ENCODE peak calls at places on chromosomes 6 and 20, in ten cellular contexts. Z is OCI-LY7, A is GM13976, C is HFF-Myc, K is dorsolateral prefrontal cortex, F is endothelial cell of umbilical vein, E is fibroblast of mammary gland, T is tibial nerve, I is esophagus muscularis mucosa, N is AG10803. R is an unnamed sample.

GRCh38 chr6:158020272-158020711 is 38.6 kb downstream of the SYNJ2 start:
- DNase-seq in N (no peak), A (no peak), Z (no peak), T (no peak), E (no peak), K (no peak), C (no peak), F (no peak), I (no peak), R (no peak)

GRCh38 chr6:151306269-151306783 is 66.6 kb downstream of the AKAP12 start:
- DNase-seq in K (no peak), C (no peak), N (no peak), F (no peak), I (no peak), A (no peak), T (no peak), E (no peak), Z (no peak), R (no peak)

GRCh38 chr6:30219244-30219643 is 6.0 kb upstream of the TRIM26 start:
- DNase-seq in Z (peak; percentile 85), E (peak; percentile 54), T (no peak), K (peak; percentile 24), N (peak; percentile 52), C (no peak), F (peak; percentile 67), I (no peak), A (peak; percentile 71), R (peak; percentile 68)

GRCh38 chr20:6921717-6922386 is 154.4 kb downstream of the BMP2 start:
- DNase-seq in Z (no peak), T (no peak), F (no peak), C (no peak), K (no peak), N (no peak), E (no peak), A (no peak), I (peak; percentile 12), R (no peak)

GRCh38 chr6:3751019-3751729 is at the start of gene PXDC1:
- DNase-seq in F (peak; percentile 28), I (no peak), N (no peak), A (peak; percentile 52), T (no peak), E (no peak), C (no peak), Z (no peak), K (no peak), R (peak; percentile 52)

GRCh38 chr20:10201321-10201870 is 17.2 kb upstream of the SNAP25 start:
- DNase-seq in K (no peak), T (no peak), Z (no peak), C (no peak), A (no peak), N (no peak), E (peak; percentile 50), I (no peak), F (no peak), R (no peak)

GRCh38 chr20:35742741-35743523 is 872 bp upstream of the RBM39 start:
- DNase-seq in K (no peak), F (peak; percentile 57), N (no peak), Z (peak; percentile 87), E (peak; percentile 32), T (no peak), C (no peak), A (peak; percentile 58), I (no peak), R (peak; percentile 42)

GRCh38 chr20:41003143-41003932 is 25.3 kb upstream of the TOP1 start:
- DNase-seq in I (no peak), E (peak; percentile 99), A (peak; percentile 49), T (peak; percentile 62), N (peak; percentile 96), C (peak; percentile 97), F (peak; percentile 96), Z (no peak), K (no peak), R (no peak)

GRCh38 chr6:37142047-37142614 is 27.8 kb upstream of the PIM1 start:
- DNase-seq in E (no peak), T (no peak), I (no peak), N (no peak), Z (no peak), K (no peak), F (no peak), C (no peak), A (no peak), R (no peak)

GRCh38 chr6:125546827-125547226 is 202.6 kb upstream of the HEY2 start:
- DNase-seq in K (no peak), A (no peak), F (no peak), I (no peak), E (peak; percentile 7), Z (no peak), C (peak; percentile 2), T (no peak), N (peak; percentile 16), R (no peak)

GRCh38 chr20:60851826-60852704 is 400.0 kb upstream of the CDH4 start:
- DNase-seq in E (peak; percentile 6), Z (peak; percentile 19), K (no peak), T (no peak), F (no peak), A (no peak), N (no peak), C (no peak), I (no peak), R (no peak)

GRCh38 chr20:19718880-19719279 is 39.2 kb upstream of the RIN2 start:
- DNase-seq in I (no peak), K (no peak), E (no peak), C (no peak), F (no peak), A (no peak), T (no peak), Z (no peak), N (no peak), R (no peak)

GRCh38 chr6:14117158-14118090 is at the start of gene CD83:
- DNase-seq in F (peak; percentile 51), C (no peak), K (peak; percentile 37), I (no peak), E (peak; percentile 32), Z (peak; percentile 89), T (no peak), A (peak; percentile 93), N (peak; percentile 34), R (peak; percentile 96)

GRCh38 chr20:11056414-11056813 is 382.6 kb upstream of the JAG1 start:
- DNase-seq in I (no peak), E (no peak), C (no peak), A (no peak), Z (no peak), N (no peak), F (no peak), T (no peak), K (no peak), R (no peak)

GRCh38 chr20:20027284-20027683 is 10.1 kb downstream of the NAA20 start:
- DNase-seq in Z (no peak), K (no peak), A (no peak), F (no peak), C (no peak), N (no peak), T (no peak), I (no peak), E (no peak), R (no peak)

GRCh38 chr6:85826997-85827396 is 184.3 kb upstream of the SYNCRIP start:
- DNase-seq in T (no peak), K (no peak), N (no peak), A (no peak), Z (no peak), I (no peak), E (no peak), F (no peak), C (no peak), R (no peak)

GRCh38 chr6:32113386-32114352 is 4.5 kb upstream of the TNXB start:
- DNase-seq in C (peak; percentile 84), T (peak; percentile 82), K (peak; percentile 47), F (no peak), A (no peak), N (peak; percentile 96), I (peak; percentile 96), E (peak; percentile 99), Z (no peak), R (no peak)
- TF ChIP-seq CTCF in C (peak; percentile 46), T (peak; percentile 84), K (no peak), F (no peak), A (no peak), N (peak; percentile 85), I (peak; percentile 69), E (peak; percentile 74), Z (no peak), R (no peak)

DNA sequence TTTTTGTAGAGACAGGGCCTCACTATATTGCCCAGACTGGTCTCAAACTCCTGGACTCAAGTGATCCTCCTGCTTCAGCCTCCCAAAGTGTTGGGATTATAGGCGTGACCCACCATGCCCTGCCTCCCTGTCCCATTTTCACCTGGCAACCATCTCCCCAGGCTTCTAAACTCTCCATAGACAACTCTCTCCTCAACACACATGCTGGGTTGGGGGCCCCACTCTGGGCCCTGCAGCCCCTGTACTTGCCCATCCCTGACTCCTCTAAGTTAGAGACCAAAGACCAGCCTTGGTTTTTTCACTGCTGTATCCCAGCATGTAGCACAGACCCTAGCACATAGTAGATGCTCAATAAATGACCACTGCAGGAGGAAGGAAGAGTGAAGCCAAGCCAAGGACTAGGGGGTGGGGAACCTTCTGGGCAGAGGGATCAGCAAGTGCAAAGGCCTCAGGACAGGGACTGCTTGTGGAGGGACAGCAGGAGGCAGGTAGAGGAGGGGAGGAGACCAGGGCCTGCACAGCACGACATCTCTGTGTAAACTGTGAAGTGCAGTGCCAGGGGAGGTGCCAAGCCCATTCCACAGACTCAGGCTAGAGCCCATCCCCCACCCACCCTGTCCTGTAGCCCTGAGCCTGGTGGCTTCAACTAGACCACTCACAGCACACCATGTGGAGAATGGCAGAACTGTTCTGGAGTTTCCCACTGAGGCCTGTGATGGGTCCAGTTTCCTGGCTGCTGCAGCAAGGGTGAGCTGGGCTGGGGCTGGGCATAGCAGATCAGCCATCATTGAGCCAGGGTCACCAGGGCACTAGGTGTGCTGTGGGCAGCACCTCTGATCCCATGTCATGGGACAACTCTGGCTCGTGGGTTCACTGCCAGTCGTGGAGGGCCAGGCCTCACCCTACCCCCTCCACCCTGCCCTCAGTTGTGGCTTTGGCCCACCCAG is 3.4 kb upstream of the SRC start:
- DNase-seq in Z (peak; percentile 16), A (no peak), E (no peak), F (no peak), T (no peak), K (no peak), I (no peak), N (no peak), C (no peak), R (no peak)
- TF ChIP-seq CTCF in Z (no peak), A (no peak), E (no peak), F (peak; percentile 17), T (no peak), K (no peak), I (no peak), N (peak; percentile 21), C (no peak), R (no peak)

GRCh38 chr6:17600527-17601388 is 656 bp downstream of the FAM8A1 start:
- DNase-seq in I (no peak), E (peak; percentile 13), Z (peak; percentile 72), F (peak; percentile 44), N (peak; percentile 16), K (peak; percentile 35), A (peak; percentile 63), T (peak; percentile 17), C (no peak), R (peak; percentile 53)
- TF ChIP-seq CTCF in I (no peak), E (no peak), Z (no peak), F (no peak), N (no peak), K (no peak), A (peak; percentile 0), T (no peak), C (no peak), R (peak; percentile 33)

GRCh38 chr6:112429226-112429625 is 82.1 kb downstream of the RFPL4B start:
- DNase-seq in N (peak; percentile 44), K (no peak), Z (no peak), E (no peak), F (peak; percentile 17), I (no peak), T (no peak), A (no peak), C (no peak), R (no peak)
- TF ChIP-seq CTCF in N (peak; percentile 36), K (no peak), Z (no peak), E (peak; percentile 10), F (no peak), I (no peak), T (no peak), A (no peak), C (peak; percentile 12), R (no peak)